ENCODE peak calls at places on chromosomes 6 and 20, in five cellular contexts. P, K, G, B and X are unnamed samples.

GRCh38 chr6:142671791-142672190 is 273.2 kb downstream of the HIVEP2 start:
- DNase-seq in K (peak; percentile 30), B (no peak), P (no peak), G (no peak), X (no peak)

GRCh38 chr6:119078449-119079287 is at the start of gene FAM184A:
- DNase-seq in B (peak; percentile 80), G (peak; percentile 55), P (peak; percentile 33), K (no peak), X (peak; percentile 86)

GRCh38 chr20:40191573-40191972 is 497.5 kb downstream of the MAFB start:
- DNase-seq in G (no peak), K (no peak), P (no peak), B (no peak), X (no peak)

GRCh38 chr6:63272397-63272796 is 47.4 kb downstream of the LGSN start:
- DNase-seq in B (no peak), G (peak; percentile 51), K (no peak), P (peak; percentile 30), X (peak; percentile 28)

GRCh38 chr6:25359191-25359861 is 80.2 kb downstream of the CARMIL1 start:
- DNase-seq in G (no peak), B (no peak), K (no peak), P (peak; percentile 7), X (no peak)

GRCh38 chr6:100901582-100901981 is 20.5 kb upstream of the ASCC3 start:
- DNase-seq in P (no peak), G (no peak), B (no peak), K (no peak), X (no peak)

GRCh38 chr6:139982652-139983051 is 608.2 kb upstream of the CITED2 start:
- DNase-seq in P (no peak), G (no peak), B (no peak), K (no peak), X (no peak)

GRCh38 chr6:167122041-167122826 is 662 bp upstream of the CCR6 start:
- DNase-seq in B (no peak), K (no peak), G (no peak), P (no peak), X (no peak)

GRCh38 chr6:26199057-26199772 is 112.0 kb downstream of the HFE start:
- DNase-seq in B (peak; percentile 83), P (peak; percentile 52), K (peak; percentile 99), G (peak; percentile 97), X (peak; percentile 67)

GRCh38 chr20:17470521-17470920 is 60.7 kb downstream of the BFSP1 start:
- DNase-seq in G (no peak), P (no peak), K (no peak), B (no peak), X (no peak)

GRCh38 chr20:56429496-56429895 is 17.4 kb downstream of the CASS4 start:
- DNase-seq in P (no peak), B (no peak), G (no peak), K (no peak), X (peak; percentile 79)

GRCh38 chr20:58086763-58087566 is 141.5 kb downstream of the ANKRD60 start:
- DNase-seq in K (no peak), G (peak; percentile 51), P (peak; percentile 57), B (peak; percentile 67), X (peak; percentile 43)

GRCh38 chr6:3916211-3916610 is 67.0 kb downstream of the FAM50B start:
- DNase-seq in B (no peak), P (no peak), G (no peak), K (no peak), X (no peak)

GRCh38 chr6:161139766-161140553 is 133.9 kb downstream of the AGPAT4 start:
- DNase-seq in G (no peak), B (peak; percentile 48), K (no peak), P (no peak), X (peak; percentile 60)

GRCh38 chr6:31663087-31663960 is 1.5 kb downstream of the GPANK1 start:
- DNase-seq in B (no peak), P (no peak), G (no peak), K (no peak), X (peak; percentile 50)

GRCh38 chr6:83044211-83044768 is 21.4 kb downstream of the UBE3D start:
- DNase-seq in G (no peak), K (no peak), B (no peak), P (no peak), X (no peak)

GRCh38 chr6:43221046-43221773 is 8.1 kb downstream of the DNPH1 start:
- DNase-seq in G (no peak), B (no peak), K (no peak), P (no peak), X (no peak)

GRCh38 chr6:132279592-132280139 is 121.6 kb downstream of the MOXD1 start:
- DNase-seq in K (peak; percentile 64), G (peak; percentile 78), P (peak; percentile 65), B (peak; percentile 80), X (peak; percentile 55)

GRCh38 chr6:89321571-89321970 is 6.5 kb upstream of the GABRR2 start:
- DNase-seq in P (no peak), G (peak; percentile 12), K (peak; percentile 28), B (no peak), X (peak; percentile 88)

GRCh38 chr6:36419295-36419694 is 23.4 kb downstream of the PXT1 start:
- DNase-seq in K (no peak), G (no peak), P (no peak), B (no peak), X (no peak)

GRCh38 chr6:161748535-161749386 is 474.9 kb upstream of the AGPAT4 start:
- DNase-seq in B (peak; percentile 94), G (peak; percentile 28), P (peak; percentile 20), K (no peak), X (peak; percentile 59)

GRCh38 chr6:1821188-1822183 is 211.8 kb downstream of the FOXC1 start:
- DNase-seq in G (peak; percentile 14), K (peak; percentile 4), P (no peak), B (no peak), X (no peak)

GRCh38 chr20:33672426-33673114 is 1.7 kb downstream of the NECAB3 start:
- DNase-seq in P (no peak), G (no peak), K (no peak), B (no peak), X (peak; percentile 57)

GRCh38 chr20:63023836-63024571 is 17.2 kb upstream of the BHLHE23 start:
- DNase-seq in P (no peak), B (no peak), K (no peak), G (no peak), X (no peak)

GRCh38 chr20:62856931-62857619 is 4.5 kb downstream of the TCFL5 start:
- DNase-seq in P (no peak), G (no peak), K (no peak), B (no peak), X (no peak)

GRCh38 chr20:38651562-38651961 is 50.0 kb downstream of the ARHGAP40 start:
- DNase-seq in K (no peak), P (no peak), B (no peak), G (no peak), X (no peak)

GRCh38 chr20:46324379-46324778 is 16.1 kb upstream of the CDH22 start:
- DNase-seq in B (no peak), P (no peak), G (no peak), K (no peak), X (no peak)

GRCh38 chr20:45337367-45338120 is 10.7 kb downstream of the SDC4 start:
- DNase-seq in B (peak; percentile 52), K (no peak), P (peak; percentile 59), G (peak; percentile 65), X (peak; percentile 61)

GRCh38 chr20:939606-940005 is 23.5 kb upstream of the ANGPT4 start:
- DNase-seq in P (no peak), K (no peak), G (no peak), B (no peak), X (no peak)

GRCh38 chr20:32820000-32820697 is 395 bp downstream of the MAPRE1 start:
- DNase-seq in G (peak; percentile 72), P (peak; percentile 67), B (peak; percentile 93), K (no peak), X (peak; percentile 92)

GRCh38 chr20:23668477-23668951 is 20.3 kb downstream of the CST4 start:
- DNase-seq in K (no peak), G (peak; percentile 84), B (peak; percentile 88), P (peak; percentile 72), X (peak; percentile 64)

GRCh38 chr6:20706293-20707165 is 172.3 kb downstream of the CDKAL1 start:
- DNase-seq in K (no peak), P (peak; percentile 33), B (no peak), G (no peak), X (no peak)

GRCh38 chr6:151617539-151617938 is 123.7 kb downstream of the CCDC170 start:
- DNase-seq in K (no peak), B (no peak), G (no peak), P (no peak), X (no peak)

GRCh38 chr20:45367126-45367525 is 4.2 kb downstream of the SYS1 start:
- DNase-seq in B (no peak), G (no peak), P (no peak), K (no peak), X (no peak)

GRCh38 chr6:71127374-71127773 is 161.2 kb upstream of the OGFRL1 start:
- DNase-seq in G (no peak), B (no peak), K (no peak), P (no peak), X (no peak)

GRCh38 chr6:152441892-152442291 is 195.3 kb downstream of the SYNE1 start:
- DNase-seq in K (no peak), B (no peak), G (no peak), P (no peak), X (no peak)

GRCh38 chr20:57509665-57510237 is 15.2 kb downstream of the CTCFL start:
- DNase-seq in G (peak; percentile 35), K (no peak), B (no peak), P (peak; percentile 45), X (peak; percentile 36)

GRCh38 chr6:87053312-87053711 is 41.6 kb downstream of the CGA start:
- DNase-seq in G (no peak), P (no peak), B (no peak), K (no peak), X (no peak)
- TF ChIP-seq KDM1A in G (no peak), P (no peak), B (no peak), K (no peak), X (no peak)

GRCh38 chr6:47455533-47456209 is 21.9 kb upstream of the CD2AP start:
- DNase-seq in P (no peak), B (no peak), G (no peak), K (no peak), X (no peak)
- TF ChIP-seq KDM1A in P (no peak), B (no peak), G (no peak), K (no peak), X (peak; percentile 93)

GRCh38 chr20:50628326-50628725 is 63.0 kb downstream of the RIPOR3 start:
- DNase-seq in B (no peak), P (no peak), G (peak; percentile 33), K (no peak), X (no peak)
- TF ChIP-seq KDM1A in B (no peak), P (no peak), G (no peak), K (no peak), X (no peak)

DNA sequence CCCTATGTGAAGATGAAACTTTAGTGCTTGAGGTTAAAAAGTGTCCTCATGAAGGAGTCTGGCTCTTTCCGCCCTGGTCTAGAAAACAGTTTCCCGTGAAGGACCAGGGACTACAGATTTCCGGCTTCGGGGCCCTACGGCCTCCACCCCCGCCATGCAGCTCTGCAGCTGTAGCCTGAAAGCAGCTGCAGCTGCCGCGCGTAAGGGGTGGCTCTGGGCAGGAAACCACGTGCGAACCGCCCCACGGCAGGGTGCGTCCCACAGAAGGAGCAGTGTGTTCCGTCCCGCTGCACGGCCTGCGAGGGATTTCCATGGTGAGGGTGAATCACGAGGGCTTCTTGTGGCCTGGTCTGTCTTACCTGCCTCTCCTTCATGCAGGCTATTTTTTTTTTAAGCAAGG is 117.0 kb downstream of the ERMARD start:
- DNase-seq in B (peak; percentile 41), K (no peak), P (no peak), G (no peak), X (no peak)
- TF ChIP-seq KDM1A in B (no peak), K (no peak), P (no peak), G (no peak), X (no peak)